ENCODE peak calls at places on chromosomes 13 and 19, in six cellular contexts. One of them, this sample, is unnamed.

GRCh38 chr13:51639171-51639570 is 54.9 kb downstream of the WDFY2 start:
- DNase-seq in neural progenitor cell: no peak
- DNase-seq in thyroid gland: no peak
- DNase-seq in heart left ventricle: no peak
- DNase-seq in cardiac fibroblast: no peak
- DNase-seq in astrocyte of the spinal cord: no peak
- DNase-seq in this sample: no peak

GRCh38 chr13:70080030-70080429 is 27.6 kb upstream of the ATXN8OS start:
- DNase-seq in neural progenitor cell: no peak
- DNase-seq in thyroid gland: no peak
- DNase-seq in heart left ventricle: peak; percentile 66
- DNase-seq in cardiac fibroblast: no peak
- DNase-seq in astrocyte of the spinal cord: no peak
- DNase-seq in this sample: no peak

GRCh38 chr19:6516018-6516658 is 14.0 kb upstream of the TUBB4A start:
- DNase-seq in neural progenitor cell: peak; percentile 96
- DNase-seq in thyroid gland: peak; percentile 82
- DNase-seq in heart left ventricle: peak; percentile 92
- DNase-seq in cardiac fibroblast: peak; percentile 96
- DNase-seq in astrocyte of the spinal cord: peak; percentile 84
- DNase-seq in this sample: peak; percentile 88

GRCh38 chr19:33422369-33423180 is 49.1 kb downstream of the CEBPG start:
- DNase-seq in neural progenitor cell: no peak
- DNase-seq in thyroid gland: no peak
- DNase-seq in heart left ventricle: no peak
- DNase-seq in cardiac fibroblast: no peak
- DNase-seq in astrocyte of the spinal cord: no peak
- DNase-seq in this sample: no peak

GRCh38 chr13:97386832-97387486 is 47.0 kb upstream of the RAP2A start:
- DNase-seq in neural progenitor cell: no peak
- DNase-seq in thyroid gland: no peak
- DNase-seq in heart left ventricle: peak; percentile 54
- DNase-seq in cardiac fibroblast: no peak
- DNase-seq in astrocyte of the spinal cord: no peak
- DNase-seq in this sample: no peak

GRCh38 chr19:1746401-1747284 is 6.7 kb upstream of the ONECUT3 start:
- DNase-seq in neural progenitor cell: no peak
- DNase-seq in thyroid gland: no peak
- DNase-seq in heart left ventricle: no peak
- DNase-seq in cardiac fibroblast: peak; percentile 44
- DNase-seq in astrocyte of the spinal cord: peak; percentile 37
- DNase-seq in this sample: peak; percentile 79

GRCh38 chr19:10294368-10294697 is 4.6 kb downstream of the ICAM5 start:
- DNase-seq in neural progenitor cell: peak; percentile 72
- DNase-seq in thyroid gland: peak; percentile 70
- DNase-seq in heart left ventricle: peak; percentile 27
- DNase-seq in cardiac fibroblast: no peak
- DNase-seq in astrocyte of the spinal cord: no peak
- DNase-seq in this sample: no peak

GRCh38 chr19:5309438-5310204 is 31.0 kb downstream of the PTPRS start:
- DNase-seq in neural progenitor cell: no peak
- DNase-seq in thyroid gland: no peak
- DNase-seq in heart left ventricle: no peak
- DNase-seq in cardiac fibroblast: no peak
- DNase-seq in astrocyte of the spinal cord: no peak
- DNase-seq in this sample: no peak

GRCh38 chr19:35309481-35310279 is 17.7 kb downstream of the MAG start:
- DNase-seq in neural progenitor cell: no peak
- DNase-seq in thyroid gland: peak; percentile 88
- DNase-seq in heart left ventricle: no peak
- DNase-seq in cardiac fibroblast: peak; percentile 93
- DNase-seq in astrocyte of the spinal cord: no peak
- DNase-seq in this sample: no peak

GRCh38 chr13:103694471-103694870 is 628.3 kb upstream of the SLC10A2 start:
- DNase-seq in neural progenitor cell: no peak
- DNase-seq in thyroid gland: no peak
- DNase-seq in heart left ventricle: no peak
- DNase-seq in cardiac fibroblast: no peak
- DNase-seq in astrocyte of the spinal cord: no peak
- DNase-seq in this sample: no peak

GRCh38 chr13:110319774-110320509 is 12.9 kb downstream of the COL4A2 start:
- DNase-seq in neural progenitor cell: no peak
- DNase-seq in thyroid gland: peak; percentile 76
- DNase-seq in heart left ventricle: no peak
- DNase-seq in cardiac fibroblast: peak; percentile 72
- DNase-seq in astrocyte of the spinal cord: peak; percentile 87
- DNase-seq in this sample: peak; percentile 78

GRCh38 chr13:102309110-102309509 is 92.7 kb downstream of the FGF14 start:
- DNase-seq in neural progenitor cell: no peak
- DNase-seq in thyroid gland: peak; percentile 23
- DNase-seq in heart left ventricle: no peak
- DNase-seq in cardiac fibroblast: no peak
- DNase-seq in astrocyte of the spinal cord: no peak
- DNase-seq in this sample: no peak

GRCh38 chr13:93775507-93776108 is 549.0 kb downstream of the GPC6 start:
- DNase-seq in neural progenitor cell: no peak
- DNase-seq in thyroid gland: no peak
- DNase-seq in heart left ventricle: no peak
- DNase-seq in cardiac fibroblast: peak; percentile 64
- DNase-seq in astrocyte of the spinal cord: peak; percentile 78
- DNase-seq in this sample: no peak

GRCh38 chr13:26132756-26133155 is 80.9 kb upstream of the SHISA2 start:
- DNase-seq in neural progenitor cell: peak; percentile 10
- DNase-seq in thyroid gland: no peak
- DNase-seq in heart left ventricle: no peak
- DNase-seq in cardiac fibroblast: peak; percentile 30
- DNase-seq in astrocyte of the spinal cord: no peak
- DNase-seq in this sample: peak; percentile 3

GRCh38 chr13:111399776-111400505 is 79.5 kb downstream of the TEX29 start:
- DNase-seq in neural progenitor cell: no peak
- DNase-seq in thyroid gland: no peak
- DNase-seq in heart left ventricle: no peak
- DNase-seq in cardiac fibroblast: no peak
- DNase-seq in astrocyte of the spinal cord: no peak
- DNase-seq in this sample: no peak

GRCh38 chr13:111398196-111398595 is 77.8 kb downstream of the TEX29 start:
- DNase-seq in neural progenitor cell: no peak
- DNase-seq in thyroid gland: no peak
- DNase-seq in heart left ventricle: no peak
- DNase-seq in cardiac fibroblast: no peak
- DNase-seq in astrocyte of the spinal cord: no peak
- DNase-seq in this sample: no peak

GRCh38 chr13:111397202-111397880 is 76.9 kb downstream of the TEX29 start:
- DNase-seq in neural progenitor cell: no peak
- DNase-seq in thyroid gland: no peak
- DNase-seq in heart left ventricle: no peak
- DNase-seq in cardiac fibroblast: no peak
- DNase-seq in astrocyte of the spinal cord: no peak
- DNase-seq in this sample: no peak

GRCh38 chr13:111399334-111399733 is 78.9 kb downstream of the TEX29 start:
- DNase-seq in neural progenitor cell: no peak
- DNase-seq in thyroid gland: no peak
- DNase-seq in heart left ventricle: no peak
- DNase-seq in cardiac fibroblast: no peak
- DNase-seq in astrocyte of the spinal cord: no peak
- DNase-seq in this sample: no peak

GRCh38 chr13:111398715-111399299 is 78.4 kb downstream of the TEX29 start:
- DNase-seq in neural progenitor cell: no peak
- DNase-seq in thyroid gland: no peak
- DNase-seq in heart left ventricle: no peak
- DNase-seq in cardiac fibroblast: no peak
- DNase-seq in astrocyte of the spinal cord: no peak
- DNase-seq in this sample: no peak
- TF ChIP-seq CTCF in neural progenitor cell: no peak
- TF ChIP-seq CTCF in thyroid gland: no peak
- TF ChIP-seq CTCF in heart left ventricle: no peak
- TF ChIP-seq CTCF in cardiac fibroblast: no peak
- TF ChIP-seq CTCF in astrocyte of the spinal cord: no peak
- TF ChIP-seq CTCF in this sample: no peak

DNA sequence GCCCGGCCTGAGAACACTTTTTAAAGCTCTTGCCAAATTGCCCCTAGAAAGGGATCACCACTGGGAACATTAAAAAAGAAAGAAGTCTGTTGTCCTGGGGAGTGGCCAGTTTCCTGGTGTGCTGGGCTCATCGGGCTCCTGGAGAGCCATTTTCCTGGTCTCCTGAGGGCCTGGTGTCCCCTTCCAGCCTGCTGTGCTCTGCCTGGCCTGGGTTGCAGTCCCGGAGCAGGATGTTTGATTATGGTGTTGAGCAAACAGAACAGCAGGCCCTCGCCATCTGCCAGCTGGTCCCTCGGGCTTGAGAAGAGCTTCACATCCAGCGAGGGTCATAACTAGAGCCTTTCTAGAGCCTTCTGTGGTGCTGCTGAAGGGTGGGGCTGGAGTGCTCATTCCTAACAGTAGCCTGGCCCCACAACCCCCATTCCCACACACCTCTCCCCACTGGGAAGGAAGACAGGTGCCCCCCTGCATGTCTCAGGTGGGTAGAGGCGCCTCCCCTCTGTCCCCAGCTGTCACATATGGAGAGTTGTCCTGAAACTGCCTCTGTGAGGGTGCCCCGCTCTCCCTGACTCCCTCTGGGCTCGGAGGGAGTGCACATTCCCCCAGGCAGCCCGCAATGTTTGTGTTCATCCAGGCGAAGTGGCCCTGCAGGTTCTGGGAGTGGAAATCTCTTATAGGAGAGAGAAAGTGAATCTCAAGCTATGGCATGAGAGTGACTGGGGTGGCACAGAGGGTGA is 151.1 kb downstream of the SIPA1L3 start:
- DNase-seq in neural progenitor cell: no peak
- DNase-seq in thyroid gland: peak; percentile 91
- DNase-seq in heart left ventricle: no peak
- DNase-seq in cardiac fibroblast: no peak
- DNase-seq in astrocyte of the spinal cord: no peak
- DNase-seq in this sample: no peak
- TF ChIP-seq CTCF in neural progenitor cell: no peak
- TF ChIP-seq CTCF in thyroid gland: no peak
- TF ChIP-seq CTCF in heart left ventricle: no peak
- TF ChIP-seq CTCF in cardiac fibroblast: no peak
- TF ChIP-seq CTCF in astrocyte of the spinal cord: no peak
- TF ChIP-seq CTCF in this sample: no peak

GRCh38 chr19:54477650-54478049 is 4.6 kb upstream of the CDC42EP5 start:
- DNase-seq in neural progenitor cell: no peak
- DNase-seq in thyroid gland: no peak
- DNase-seq in heart left ventricle: no peak
- DNase-seq in cardiac fibroblast: no peak
- DNase-seq in astrocyte of the spinal cord: no peak
- DNase-seq in this sample: no peak
- TF ChIP-seq CTCF in neural progenitor cell: peak; percentile 6
- TF ChIP-seq CTCF in thyroid gland: no peak
- TF ChIP-seq CTCF in heart left ventricle: no peak
- TF ChIP-seq CTCF in cardiac fibroblast: no peak
- TF ChIP-seq CTCF in astrocyte of the spinal cord: no peak
- TF ChIP-seq CTCF in this sample: no peak

GRCh38 chr13:100659578-100659977 is 15.0 kb downstream of the TMTC4 start:
- DNase-seq in neural progenitor cell: no peak
- DNase-seq in thyroid gland: peak; percentile 21
- DNase-seq in heart left ventricle: no peak
- DNase-seq in cardiac fibroblast: no peak
- DNase-seq in astrocyte of the spinal cord: no peak
- DNase-seq in this sample: no peak

GRCh38 chr13:100664171-100664900 is 10.3 kb downstream of the TMTC4 start:
- DNase-seq in neural progenitor cell: no peak
- DNase-seq in thyroid gland: no peak
- DNase-seq in heart left ventricle: no peak
- DNase-seq in cardiac fibroblast: no peak
- DNase-seq in astrocyte of the spinal cord: no peak
- DNase-seq in this sample: no peak

GRCh38 chr13:100665403-100665802 is 9.2 kb downstream of the TMTC4 start:
- DNase-seq in neural progenitor cell: no peak
- DNase-seq in thyroid gland: no peak
- DNase-seq in heart left ventricle: no peak
- DNase-seq in cardiac fibroblast: no peak
- DNase-seq in astrocyte of the spinal cord: no peak
- DNase-seq in this sample: no peak

GRCh38 chr13:100660761-100661160 is 13.8 kb downstream of the TMTC4 start:
- DNase-seq in neural progenitor cell: no peak
- DNase-seq in thyroid gland: no peak
- DNase-seq in heart left ventricle: no peak
- DNase-seq in cardiac fibroblast: no peak
- DNase-seq in astrocyte of the spinal cord: no peak
- DNase-seq in this sample: no peak

GRCh38 chr13:100662470-100663211 is 12.0 kb downstream of the TMTC4 start:
- DNase-seq in neural progenitor cell: no peak
- DNase-seq in thyroid gland: no peak
- DNase-seq in heart left ventricle: no peak
- DNase-seq in cardiac fibroblast: no peak
- DNase-seq in astrocyte of the spinal cord: no peak
- DNase-seq in this sample: no peak
- TF ChIP-seq CTCF in neural progenitor cell: no peak
- TF ChIP-seq CTCF in thyroid gland: no peak
- TF ChIP-seq CTCF in heart left ventricle: no peak
- TF ChIP-seq CTCF in cardiac fibroblast: no peak
- TF ChIP-seq CTCF in astrocyte of the spinal cord: no peak
- TF ChIP-seq CTCF in this sample: no peak

DNA sequence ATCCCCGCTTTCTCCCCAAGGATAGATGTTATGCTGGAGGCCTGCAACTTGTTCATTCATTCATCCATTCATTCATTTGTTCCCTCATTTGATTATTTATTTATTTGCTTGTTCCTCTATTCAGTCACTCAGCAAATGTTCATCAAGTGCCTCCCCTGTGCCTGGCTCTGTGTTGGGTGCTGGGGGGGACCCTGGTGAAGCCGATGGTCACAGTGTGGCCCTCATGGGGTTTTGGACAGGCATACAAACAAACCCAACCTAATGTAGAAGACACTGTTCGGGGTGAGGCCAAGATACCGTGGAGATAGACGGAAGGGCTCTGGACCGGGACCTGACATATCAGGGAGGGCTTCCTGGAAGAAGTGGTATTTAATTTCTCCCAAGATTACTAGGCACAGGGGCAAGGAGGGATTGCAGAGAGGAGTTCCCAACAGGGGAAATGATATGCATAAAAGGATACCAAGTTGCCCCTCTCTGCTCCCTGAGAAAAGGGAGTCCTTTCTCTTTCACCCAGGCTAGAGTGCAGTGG is 58.1 kb downstream of the ZNF536 start:
- DNase-seq in neural progenitor cell: no peak
- DNase-seq in thyroid gland: no peak
- DNase-seq in heart left ventricle: no peak
- DNase-seq in cardiac fibroblast: no peak
- DNase-seq in astrocyte of the spinal cord: no peak
- DNase-seq in this sample: no peak
- TF ChIP-seq CTCF in neural progenitor cell: no peak
- TF ChIP-seq CTCF in thyroid gland: no peak
- TF ChIP-seq CTCF in heart left ventricle: no peak
- TF ChIP-seq CTCF in cardiac fibroblast: no peak
- TF ChIP-seq CTCF in astrocyte of the spinal cord: no peak
- TF ChIP-seq CTCF in this sample: no peak